ENCODE peak calls at places on chromosomes 7 and 10, in six cellular contexts. I, J, Z, S, N and P are unnamed samples.
A peak's percentile ranks its signal among the peaks of the same experiment; 100 is the strongest.

GRCh38 chr7:22631730-22632129 is 95.3 kb upstream of the IL6 start:
- DNase-seq in J (no peak), S (no peak), Z (no peak), N (no peak), I (no peak), P (no peak)

GRCh38 chr7:91656486-91657237 is 223.8 kb downstream of the MTERF1 start:
- DNase-seq in J (no peak), Z (no peak), N (no peak), S (no peak), I (no peak), P (no peak)

GRCh38 chr10:75452997-75453396 is 21.6 kb downstream of the LRMDA start:
- DNase-seq in S (no peak), Z (no peak), I (no peak), J (no peak), N (no peak), P (no peak)

GRCh38 chr7:87058739-87059524 is 522 bp downstream of the ELAPOR2 start:
- DNase-seq in S (no peak), Z (no peak), I (peak; percentile 16), N (no peak), J (peak; percentile 31), P (no peak)

GRCh38 chr7:50613473-50613872 is 48.3 kb upstream of the DDC start:
- DNase-seq in N (peak; percentile 23), I (no peak), Z (no peak), S (no peak), J (no peak), P (no peak)

GRCh38 chr10:47340613-47341170 is 7.5 kb upstream of the RBP3 start:
- DNase-seq in Z (peak; percentile 68), J (no peak), S (peak; percentile 11), I (peak; percentile 46), N (peak; percentile 83), P (no peak)

GRCh38 chr7:106015586-106016218 is 52.6 kb downstream of the CDHR3 start:
- DNase-seq in I (no peak), S (no peak), Z (no peak), J (no peak), N (no peak), P (no peak)

GRCh38 chr7:75531359-75531821 is 39.3 kb downstream of the SPDYE5 start:
- DNase-seq in J (no peak), Z (no peak), S (no peak), N (peak; percentile 30), I (no peak), P (no peak)

GRCh38 chr7:41916450-41916927 is 213.6 kb upstream of the INHBA start:
- DNase-seq in S (no peak), I (no peak), Z (peak; percentile 69), N (no peak), J (no peak), P (peak; percentile 70)

GRCh38 chr10:109207361-109207760 is 716.0 kb downstream of the XPNPEP1 start:
- DNase-seq in Z (no peak), N (no peak), I (no peak), S (no peak), J (no peak), P (no peak)

GRCh38 chr10:11036424-11037011 is 18.8 kb downstream of the CELF2 start:
- DNase-seq in Z (peak; percentile 15), N (no peak), I (peak; percentile 43), S (no peak), J (no peak), P (no peak)

GRCh38 chr7:34211003-34211402 is 305.7 kb downstream of the BMPER start:
- DNase-seq in Z (no peak), N (no peak), S (no peak), J (no peak), I (no peak), P (no peak)

GRCh38 chr10:126315471-126316177 is 72.7 kb downstream of the ADAM12 start:
- DNase-seq in J (no peak), Z (no peak), N (no peak), S (no peak), I (no peak), P (no peak)

GRCh38 chr10:102612964-102613275 is 31.4 kb upstream of the TRIM8 start:
- DNase-seq in Z (no peak), S (no peak), I (no peak), N (no peak), J (no peak), P (no peak)

GRCh38 chr10:133458710-133459453 is 5.1 kb downstream of the SCART1 start:
- DNase-seq in S (no peak), Z (no peak), J (no peak), N (peak; percentile 35), I (no peak), P (no peak)

GRCh38 chr10:132298038-132298935 is 9.5 kb downstream of the STK32C start:
- DNase-seq in Z (no peak), N (no peak), S (no peak), J (no peak), I (no peak), P (no peak)

GRCh38 chr7:123185756-123186155 is 14.0 kb downstream of the SLC13A1 start:
- DNase-seq in I (no peak), S (no peak), J (no peak), N (no peak), Z (no peak), P (no peak)